ENCODE peak calls at places on chromosomes 7 and 10, in nine cellular contexts. One of them, this sample, is unnamed.
A peak's percentile ranks its signal among the peaks of the same experiment; 100 is the strongest.

GRCh38 chr10:133453516-133454203 is at the start of gene SCART1:
- DNase-seq in type B pancreatic cell: peak; percentile 60
- DNase-seq in tibial artery: no peak
- DNase-seq in activated T-cell treated with anti-CD3 and anti-CD28 coated beads for 1 hour: no peak
- DNase-seq in activated gamma-delta T cell treated with Interleukin-2 at 50 U/mL for 16 hours: no peak
- DNase-seq in posterior vena cava: peak; percentile 62
- DNase-seq in SK-N-SH: no peak
- DNase-seq in stimulated activated CD8-positive, alpha-beta memory T cell treated with anti-CD3 and anti-CD28 coated beads, Interleukin-7, amount 100 ng/mL, for 1 hour: no peak
- DNase-seq in A172: no peak
- DNase-seq in this sample: no peak

GRCh38 chr7:100071018-100071723 is 10.4 kb downstream of the ZNF3 start:
- DNase-seq in posterior vena cava: no peak
- DNase-seq in activated T-cell treated with anti-CD3 and anti-CD28 coated beads for 1 hour: no peak
- DNase-seq in stimulated activated CD8-positive, alpha-beta memory T cell treated with anti-CD3 and anti-CD28 coated beads, Interleukin-7, amount 100 ng/mL, for 1 hour: no peak
- DNase-seq in type B pancreatic cell: no peak
- DNase-seq in activated gamma-delta T cell treated with Interleukin-2 at 50 U/mL for 16 hours: no peak
- DNase-seq in tibial artery: no peak
- DNase-seq in A172: no peak
- DNase-seq in SK-N-SH: no peak
- DNase-seq in this sample: no peak

GRCh38 chr7:45236666-45237065 is 79.1 kb downstream of the RAMP3 start:
- DNase-seq in posterior vena cava: no peak
- DNase-seq in A172: no peak
- DNase-seq in activated gamma-delta T cell treated with Interleukin-2 at 50 U/mL for 16 hours: no peak
- DNase-seq in stimulated activated CD8-positive, alpha-beta memory T cell treated with anti-CD3 and anti-CD28 coated beads, Interleukin-7, amount 100 ng/mL, for 1 hour: no peak
- DNase-seq in SK-N-SH: no peak
- DNase-seq in tibial artery: no peak
- DNase-seq in activated T-cell treated with anti-CD3 and anti-CD28 coated beads for 1 hour: no peak
- DNase-seq in type B pancreatic cell: no peak
- DNase-seq in this sample: no peak

GRCh38 chr7:33711231-33712019 is 193.9 kb upstream of the BMPER start:
- DNase-seq in A172: no peak
- DNase-seq in activated T-cell treated with anti-CD3 and anti-CD28 coated beads for 1 hour: no peak
- DNase-seq in tibial artery: no peak
- DNase-seq in activated gamma-delta T cell treated with Interleukin-2 at 50 U/mL for 16 hours: no peak
- DNase-seq in type B pancreatic cell: no peak
- DNase-seq in posterior vena cava: no peak
- DNase-seq in SK-N-SH: no peak
- DNase-seq in stimulated activated CD8-positive, alpha-beta memory T cell treated with anti-CD3 and anti-CD28 coated beads, Interleukin-7, amount 100 ng/mL, for 1 hour: no peak
- DNase-seq in this sample: no peak

GRCh38 chr10:126479280-126479679 is 91.0 kb upstream of the ADAM12 start:
- DNase-seq in tibial artery: no peak
- DNase-seq in activated T-cell treated with anti-CD3 and anti-CD28 coated beads for 1 hour: no peak
- DNase-seq in activated gamma-delta T cell treated with Interleukin-2 at 50 U/mL for 16 hours: no peak
- DNase-seq in type B pancreatic cell: no peak
- DNase-seq in posterior vena cava: no peak
- DNase-seq in stimulated activated CD8-positive, alpha-beta memory T cell treated with anti-CD3 and anti-CD28 coated beads, Interleukin-7, amount 100 ng/mL, for 1 hour: no peak
- DNase-seq in SK-N-SH: no peak
- DNase-seq in A172: no peak
- DNase-seq in this sample: no peak

GRCh38 chr7:18890885-18891621 is 226.4 kb downstream of the TWIST1 start:
- DNase-seq in A172: no peak
- DNase-seq in stimulated activated CD8-positive, alpha-beta memory T cell treated with anti-CD3 and anti-CD28 coated beads, Interleukin-7, amount 100 ng/mL, for 1 hour: no peak
- DNase-seq in SK-N-SH: no peak
- DNase-seq in tibial artery: no peak
- DNase-seq in posterior vena cava: no peak
- DNase-seq in activated gamma-delta T cell treated with Interleukin-2 at 50 U/mL for 16 hours: no peak
- DNase-seq in activated T-cell treated with anti-CD3 and anti-CD28 coated beads for 1 hour: no peak
- DNase-seq in type B pancreatic cell: no peak
- DNase-seq in this sample: no peak

GRCh38 chr10:77932016-77932715 is 5.6 kb upstream of the DLG5 start:
- DNase-seq in SK-N-SH: no peak
- DNase-seq in type B pancreatic cell: no peak
- DNase-seq in activated gamma-delta T cell treated with Interleukin-2 at 50 U/mL for 16 hours: no peak
- DNase-seq in A172: no peak
- DNase-seq in stimulated activated CD8-positive, alpha-beta memory T cell treated with anti-CD3 and anti-CD28 coated beads, Interleukin-7, amount 100 ng/mL, for 1 hour: no peak
- DNase-seq in activated T-cell treated with anti-CD3 and anti-CD28 coated beads for 1 hour: no peak
- DNase-seq in posterior vena cava: no peak
- DNase-seq in tibial artery: no peak
- DNase-seq in this sample: no peak

GRCh38 chr7:139870406-139870805 is 41.3 kb downstream of the TBXAS1 start:
- DNase-seq in A172: no peak
- DNase-seq in activated T-cell treated with anti-CD3 and anti-CD28 coated beads for 1 hour: no peak
- DNase-seq in activated gamma-delta T cell treated with Interleukin-2 at 50 U/mL for 16 hours: no peak
- DNase-seq in stimulated activated CD8-positive, alpha-beta memory T cell treated with anti-CD3 and anti-CD28 coated beads, Interleukin-7, amount 100 ng/mL, for 1 hour: no peak
- DNase-seq in posterior vena cava: no peak
- DNase-seq in SK-N-SH: no peak
- DNase-seq in type B pancreatic cell: no peak
- DNase-seq in tibial artery: no peak
- DNase-seq in this sample: no peak

GRCh38 chr7:17934612-17935247 is 5.6 kb downstream of the SNX13 start:
- DNase-seq in A172: no peak
- DNase-seq in activated T-cell treated with anti-CD3 and anti-CD28 coated beads for 1 hour: no peak
- DNase-seq in type B pancreatic cell: no peak
- DNase-seq in SK-N-SH: no peak
- DNase-seq in activated gamma-delta T cell treated with Interleukin-2 at 50 U/mL for 16 hours: no peak
- DNase-seq in posterior vena cava: no peak
- DNase-seq in stimulated activated CD8-positive, alpha-beta memory T cell treated with anti-CD3 and anti-CD28 coated beads, Interleukin-7, amount 100 ng/mL, for 1 hour: no peak
- DNase-seq in tibial artery: no peak
- DNase-seq in this sample: no peak

GRCh38 chr7:71131256-71131752 is 640 bp upstream of the GALNT17 start:
- DNase-seq in SK-N-SH: peak; percentile 69
- DNase-seq in type B pancreatic cell: peak; percentile 81
- DNase-seq in A172: no peak
- DNase-seq in stimulated activated CD8-positive, alpha-beta memory T cell treated with anti-CD3 and anti-CD28 coated beads, Interleukin-7, amount 100 ng/mL, for 1 hour: no peak
- DNase-seq in tibial artery: peak; percentile 27
- DNase-seq in activated T-cell treated with anti-CD3 and anti-CD28 coated beads for 1 hour: no peak
- DNase-seq in activated gamma-delta T cell treated with Interleukin-2 at 50 U/mL for 16 hours: no peak
- DNase-seq in posterior vena cava: peak; percentile 84
- DNase-seq in this sample: peak; percentile 33